ENCODE peak calls at places on chromosomes 1 and 21, in six cellular contexts. One of them, this sample, is unnamed.

GRCh38 chr1:51520700-51521248 is 1.7 kb upstream of the EPS15 start:
- DNase-seq in transverse colon: no peak
- DNase-seq in left ventricle myocardium inferior: no peak
- DNase-seq in IMR-90: no peak
- DNase-seq in PC-9: no peak
- DNase-seq in cardiac muscle cell: no peak
- DNase-seq in this sample: no peak

GRCh38 chr1:213564215-213564659 is 423.5 kb upstream of the PROX1 start:
- DNase-seq in transverse colon: peak; percentile 19
- DNase-seq in left ventricle myocardium inferior: no peak
- DNase-seq in IMR-90: no peak
- DNase-seq in PC-9: no peak
- DNase-seq in cardiac muscle cell: peak; percentile 53
- DNase-seq in this sample: no peak

GRCh38 chr1:244322181-244322580 is 129.5 kb downstream of the ADSS2 start:
- DNase-seq in transverse colon: no peak
- DNase-seq in left ventricle myocardium inferior: no peak
- DNase-seq in IMR-90: no peak
- DNase-seq in PC-9: no peak
- DNase-seq in cardiac muscle cell: no peak
- DNase-seq in this sample: no peak

GRCh38 chr21:28215214-28215954 is 777.3 kb downstream of the LTN1 start:
- DNase-seq in transverse colon: no peak
- DNase-seq in left ventricle myocardium inferior: no peak
- DNase-seq in IMR-90: peak; percentile 69
- DNase-seq in PC-9: peak; percentile 20
- DNase-seq in cardiac muscle cell: no peak
- DNase-seq in this sample: no peak

GRCh38 chr1:90558126-90558525 is 159.0 kb downstream of the BARHL2 start:
- DNase-seq in transverse colon: no peak
- DNase-seq in left ventricle myocardium inferior: no peak
- DNase-seq in IMR-90: no peak
- DNase-seq in PC-9: no peak
- DNase-seq in cardiac muscle cell: no peak
- DNase-seq in this sample: no peak

GRCh38 chr1:159827102-159827490 is 423 bp downstream of the SLAMF8 start:
- DNase-seq in transverse colon: no peak
- DNase-seq in left ventricle myocardium inferior: no peak
- DNase-seq in IMR-90: no peak
- DNase-seq in PC-9: no peak
- DNase-seq in cardiac muscle cell: no peak
- DNase-seq in this sample: no peak

GRCh38 chr21:27001526-27001925 is 34.6 kb upstream of the ADAMTS5 start:
- DNase-seq in transverse colon: no peak
- DNase-seq in left ventricle myocardium inferior: no peak
- DNase-seq in IMR-90: no peak
- DNase-seq in PC-9: no peak
- DNase-seq in cardiac muscle cell: no peak
- DNase-seq in this sample: no peak

GRCh38 chr21:44423941-44424607 is 31.2 kb upstream of the LRRC3 start:
- DNase-seq in transverse colon: no peak
- DNase-seq in left ventricle myocardium inferior: peak; percentile 1
- DNase-seq in IMR-90: no peak
- DNase-seq in PC-9: no peak
- DNase-seq in cardiac muscle cell: no peak
- DNase-seq in this sample: no peak

GRCh38 chr1:67555487-67556296 is 125.5 kb upstream of the SERBP1 start:
- DNase-seq in transverse colon: no peak
- DNase-seq in left ventricle myocardium inferior: no peak
- DNase-seq in IMR-90: no peak
- DNase-seq in PC-9: no peak
- DNase-seq in cardiac muscle cell: peak; percentile 42
- DNase-seq in this sample: no peak

GRCh38 chr1:71128060-71128459 is 47.2 kb upstream of the ZRANB2 start:
- DNase-seq in transverse colon: no peak
- DNase-seq in left ventricle myocardium inferior: no peak
- DNase-seq in IMR-90: no peak
- DNase-seq in PC-9: no peak
- DNase-seq in cardiac muscle cell: no peak
- DNase-seq in this sample: no peak

GRCh38 chr1:24878775-24879742 is 51.0 kb downstream of the RUNX3 start:
- DNase-seq in transverse colon: no peak
- DNase-seq in left ventricle myocardium inferior: no peak
- DNase-seq in IMR-90: peak; percentile 47
- DNase-seq in PC-9: no peak
- DNase-seq in cardiac muscle cell: no peak
- DNase-seq in this sample: no peak

GRCh38 chr1:229249854-229250644 is 20.9 kb upstream of the RAB4A start:
- DNase-seq in transverse colon: no peak
- DNase-seq in left ventricle myocardium inferior: no peak
- DNase-seq in IMR-90: no peak
- DNase-seq in PC-9: no peak
- DNase-seq in cardiac muscle cell: no peak
- DNase-seq in this sample: no peak

GRCh38 chr1:216215169-216215568 is 208.1 kb downstream of the USH2A start:
- DNase-seq in transverse colon: no peak
- DNase-seq in left ventricle myocardium inferior: no peak
- DNase-seq in IMR-90: peak; percentile 40
- DNase-seq in PC-9: no peak
- DNase-seq in cardiac muscle cell: no peak
- DNase-seq in this sample: no peak

GRCh38 chr21:32348604-32349332 is 44.0 kb downstream of the URB1 start:
- DNase-seq in transverse colon: no peak
- DNase-seq in left ventricle myocardium inferior: no peak
- DNase-seq in IMR-90: no peak
- DNase-seq in PC-9: no peak
- DNase-seq in cardiac muscle cell: no peak
- DNase-seq in this sample: no peak

GRCh38 chr1:225156254-225156653 is 226.8 kb downstream of the DNAH14 start:
- DNase-seq in transverse colon: no peak
- DNase-seq in left ventricle myocardium inferior: no peak
- DNase-seq in IMR-90: no peak
- DNase-seq in PC-9: no peak
- DNase-seq in cardiac muscle cell: no peak
- DNase-seq in this sample: no peak

GRCh38 chr1:18907914-18908845 is 5.8 kb upstream of the ALDH4A1 start:
- DNase-seq in transverse colon: no peak
- DNase-seq in left ventricle myocardium inferior: no peak
- DNase-seq in IMR-90: no peak
- DNase-seq in PC-9: no peak
- DNase-seq in cardiac muscle cell: no peak
- DNase-seq in this sample: no peak

GRCh38 chr1:228212966-228213844 is 5.4 kb downstream of the OBSCN start:
- DNase-seq in transverse colon: peak; percentile 91
- DNase-seq in left ventricle myocardium inferior: peak; percentile 85
- DNase-seq in IMR-90: peak; percentile 78
- DNase-seq in PC-9: peak; percentile 88
- DNase-seq in cardiac muscle cell: peak; percentile 94
- DNase-seq in this sample: peak; percentile 81

GRCh38 chr1:25562928-25563283 is 19.5 kb downstream of the LDLRAP1 start:
- DNase-seq in transverse colon: no peak
- DNase-seq in left ventricle myocardium inferior: no peak
- DNase-seq in IMR-90: no peak
- DNase-seq in PC-9: no peak
- DNase-seq in cardiac muscle cell: no peak
- DNase-seq in this sample: no peak

DNA sequence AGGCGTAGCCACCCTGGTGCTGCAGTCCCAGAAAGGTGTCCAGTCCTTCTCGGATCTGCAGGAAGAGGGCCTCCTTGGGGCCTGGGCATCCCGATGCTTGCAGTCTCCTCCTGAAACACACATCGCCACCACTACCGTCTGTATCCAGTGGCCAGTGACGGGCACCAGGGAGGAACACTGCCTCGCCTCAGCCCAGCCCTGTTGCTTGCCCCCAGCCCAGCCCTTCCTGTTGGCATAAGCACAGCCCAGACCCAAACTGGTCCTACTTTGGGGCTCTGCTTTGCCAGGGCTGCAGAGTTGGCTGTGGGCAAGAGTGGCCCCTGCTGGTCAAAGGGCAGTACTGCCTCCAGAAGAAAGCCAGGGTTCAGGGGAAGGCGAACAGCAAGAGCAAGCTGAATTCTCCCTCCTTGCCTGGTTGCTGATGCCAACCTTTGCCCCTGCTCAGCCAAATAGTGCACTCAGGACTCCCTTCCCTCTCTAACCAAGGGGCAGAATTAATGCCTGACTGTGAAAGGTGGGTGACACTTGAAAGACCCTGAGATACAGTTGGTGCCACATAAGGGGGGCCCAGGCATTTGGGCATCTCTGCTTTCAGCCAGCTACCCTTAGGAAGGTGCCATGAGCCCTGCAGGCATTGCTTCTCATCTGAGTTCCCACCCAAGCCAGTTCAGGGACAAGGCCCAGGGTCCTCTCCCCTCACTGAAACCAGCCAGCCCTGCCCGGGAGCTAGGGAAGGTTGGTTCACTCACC is 11.1 kb upstream of the ARHGEF2 start:
- DNase-seq in transverse colon: peak; percentile 75
- DNase-seq in left ventricle myocardium inferior: peak; percentile 70
- DNase-seq in IMR-90: peak; percentile 61
- DNase-seq in PC-9: peak; percentile 70
- DNase-seq in cardiac muscle cell: peak; percentile 76
- DNase-seq in this sample: peak; percentile 77
- H3K27ac ChIP-seq in transverse colon: peak overlapping the region; percentile 31
- H3K27ac ChIP-seq in left ventricle myocardium inferior: peak overlapping the region; percentile 57
- H3K27ac ChIP-seq in IMR-90: peak overlapping the region; percentile 8
- H3K27ac ChIP-seq in PC-9: no peak overlapping the region
- H3K27ac ChIP-seq in cardiac muscle cell: no peak overlapping the region
- H3K27ac ChIP-seq in this sample: no peak overlapping the region

GRCh38 chr1:223403184-223403815 is 10.1 kb downstream of the CCDC185 start:
- DNase-seq in transverse colon: no peak
- DNase-seq in left ventricle myocardium inferior: no peak
- DNase-seq in IMR-90: peak; percentile 45
- DNase-seq in PC-9: no peak
- DNase-seq in cardiac muscle cell: peak; percentile 22
- DNase-seq in this sample: no peak
- H3K27ac ChIP-seq in transverse colon: no peak overlapping the region
- H3K27ac ChIP-seq in left ventricle myocardium inferior: no peak overlapping the region
- H3K27ac ChIP-seq in IMR-90: no peak overlapping the region
- H3K27ac ChIP-seq in PC-9: peak overlapping the region; percentile 39
- H3K27ac ChIP-seq in cardiac muscle cell: no peak overlapping the region
- H3K27ac ChIP-seq in this sample: no peak overlapping the region

GRCh38 chr21:45981154-45981606 is 390 bp upstream of the COL6A1 start:
- DNase-seq in transverse colon: peak; percentile 73
- DNase-seq in left ventricle myocardium inferior: peak; percentile 84
- DNase-seq in IMR-90: peak; percentile 88
- DNase-seq in PC-9: peak; percentile 66
- DNase-seq in cardiac muscle cell: peak; percentile 85
- DNase-seq in this sample: peak; percentile 89
- H3K27ac ChIP-seq in transverse colon: peak overlapping the region; percentile 86
- H3K27ac ChIP-seq in left ventricle myocardium inferior: peak overlapping the region; percentile 90
- H3K27ac ChIP-seq in IMR-90: peak overlapping the region; percentile 73
- H3K27ac ChIP-seq in PC-9: peak overlapping the region; percentile 14
- H3K27ac ChIP-seq in cardiac muscle cell: peak overlapping the region; percentile 64
- H3K27ac ChIP-seq in this sample: peak overlapping the region; percentile 66

DNA sequence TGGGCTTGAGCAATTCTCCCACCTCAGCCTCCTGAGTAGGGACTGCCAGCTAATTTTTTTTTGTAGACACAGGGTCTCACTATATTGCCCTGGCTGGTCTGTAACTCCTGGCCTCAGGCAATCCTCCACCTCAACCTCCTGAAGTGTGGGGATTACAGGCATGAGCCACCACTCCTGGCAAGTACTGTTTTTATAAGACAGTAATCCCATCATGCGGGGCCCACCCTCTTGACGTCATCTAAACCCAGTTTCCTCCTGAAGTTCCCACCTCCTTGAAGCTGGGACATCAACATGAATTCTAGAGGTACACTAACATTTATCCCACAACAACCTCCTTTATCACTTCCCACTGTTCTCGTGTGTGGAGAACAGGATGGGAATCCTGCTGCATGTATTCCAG is 104.7 kb downstream of the SPATA46 start:
- DNase-seq in transverse colon: no peak
- DNase-seq in left ventricle myocardium inferior: no peak
- DNase-seq in IMR-90: no peak
- DNase-seq in PC-9: no peak
- DNase-seq in cardiac muscle cell: no peak
- DNase-seq in this sample: no peak
- H3K27ac ChIP-seq in transverse colon: no peak overlapping the region
- H3K27ac ChIP-seq in left ventricle myocardium inferior: no peak overlapping the region
- H3K27ac ChIP-seq in IMR-90: no peak overlapping the region
- H3K27ac ChIP-seq in PC-9: no peak overlapping the region
- H3K27ac ChIP-seq in cardiac muscle cell: no peak overlapping the region
- H3K27ac ChIP-seq in this sample: no peak overlapping the region

GRCh38 chr1:42365118-42365517 is 15.5 kb upstream of the RIMKLA start:
- DNase-seq in transverse colon: no peak
- DNase-seq in left ventricle myocardium inferior: no peak
- DNase-seq in IMR-90: no peak
- DNase-seq in PC-9: no peak
- DNase-seq in cardiac muscle cell: no peak
- DNase-seq in this sample: no peak

GRCh38 chr1:42364542-42364941 is 16.1 kb upstream of the RIMKLA start:
- DNase-seq in transverse colon: no peak
- DNase-seq in left ventricle myocardium inferior: no peak
- DNase-seq in IMR-90: no peak
- DNase-seq in PC-9: no peak
- DNase-seq in cardiac muscle cell: no peak
- DNase-seq in this sample: no peak

GRCh38 chr1:42369471-42369870 is 11.1 kb upstream of the RIMKLA start:
- DNase-seq in transverse colon: no peak
- DNase-seq in left ventricle myocardium inferior: no peak
- DNase-seq in IMR-90: no peak
- DNase-seq in PC-9: no peak
- DNase-seq in cardiac muscle cell: no peak
- DNase-seq in this sample: no peak

GRCh38 chr1:42370876-42371549 is 9.6 kb upstream of the RIMKLA start:
- DNase-seq in transverse colon: no peak
- DNase-seq in left ventricle myocardium inferior: no peak
- DNase-seq in IMR-90: no peak
- DNase-seq in PC-9: peak; percentile 24
- DNase-seq in cardiac muscle cell: no peak
- DNase-seq in this sample: no peak

GRCh38 chr1:42368096-42368795 is 12.3 kb upstream of the RIMKLA start:
- DNase-seq in transverse colon: no peak
- DNase-seq in left ventricle myocardium inferior: no peak
- DNase-seq in IMR-90: no peak
- DNase-seq in PC-9: no peak
- DNase-seq in cardiac muscle cell: no peak
- DNase-seq in this sample: no peak
- H3K27ac ChIP-seq in transverse colon: no peak overlapping the region
- H3K27ac ChIP-seq in left ventricle myocardium inferior: no peak overlapping the region
- H3K27ac ChIP-seq in IMR-90: no peak overlapping the region
- H3K27ac ChIP-seq in PC-9: no peak overlapping the region
- H3K27ac ChIP-seq in cardiac muscle cell: no peak overlapping the region
- H3K27ac ChIP-seq in this sample: no peak overlapping the region

DNA sequence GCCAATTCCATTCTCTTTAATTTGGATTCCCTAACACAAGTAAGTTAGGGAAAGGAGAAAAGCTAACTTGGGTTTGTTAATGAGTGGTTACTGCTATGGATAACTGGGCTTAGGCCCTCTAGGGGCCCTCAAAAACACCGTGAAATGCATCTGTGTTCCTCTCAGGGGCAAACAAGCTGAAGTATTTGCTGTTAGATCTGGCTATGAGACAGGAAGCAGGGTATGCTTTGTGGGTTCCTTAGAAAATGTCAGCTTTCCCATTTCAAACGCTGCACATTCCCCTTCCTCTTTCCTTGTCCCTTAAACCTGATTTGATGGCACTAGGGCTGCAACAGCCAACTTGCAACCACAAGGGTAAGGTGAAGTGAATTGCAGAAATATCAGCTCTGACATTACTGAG is 5.7 kb upstream of the CAP1 start:
- DNase-seq in transverse colon: no peak
- DNase-seq in left ventricle myocardium inferior: no peak
- DNase-seq in IMR-90: no peak
- DNase-seq in PC-9: no peak
- DNase-seq in cardiac muscle cell: no peak
- DNase-seq in this sample: no peak
- H3K27ac ChIP-seq in transverse colon: peak overlapping the region; percentile 1
- H3K27ac ChIP-seq in left ventricle myocardium inferior: peak overlapping the region; percentile 100
- H3K27ac ChIP-seq in IMR-90: no peak overlapping the region
- H3K27ac ChIP-seq in PC-9: no peak overlapping the region
- H3K27ac ChIP-seq in cardiac muscle cell: no peak overlapping the region
- H3K27ac ChIP-seq in this sample: no peak overlapping the region